ENCODE peak calls at places on chromosomes 5 and 9, in five cellular contexts. F is colonic mucosa; Y is CD4-positive, alpha-beta T cell; U is fibroblast of gingiva; W is GM13976. Z is an unnamed sample.

GRCh38 chr9:91421987-91422765 is 1.5 kb downstream of the NFIL3 start:
- DNase-seq in U (peak), F (peak), Y (no peak), W (peak), Z (no peak)

GRCh38 chr5:116733995-116734716 is 159.5 kb upstream of the SEMA6A start:
- DNase-seq in Y (no peak), F (no peak), W (no peak), U (no peak), Z (no peak)

GRCh38 chr5:116953251-116953934 is 378.8 kb upstream of the SEMA6A start:
- DNase-seq in U (no peak), Y (no peak), W (no peak), F (no peak), Z (no peak)

GRCh38 chr9:96048116-96048953 is 172.8 kb downstream of the ERCC6L2 start:
- DNase-seq in F (no peak), Y (no peak), W (no peak), U (no peak), Z (no peak)

GRCh38 chr5:68187268-68188055 is 28.1 kb upstream of the PIK3R1 start:
- DNase-seq in F (peak), U (no peak), W (no peak), Y (no peak), Z (no peak)

GRCh38 chr5:119405444-119405843 is 46.9 kb upstream of the HSD17B4 start:
- DNase-seq in U (no peak), F (no peak), W (no peak), Y (no peak), Z (no peak)

GRCh38 chr5:79845448-79846197 is 145.4 kb downstream of the MTX3 start:
- DNase-seq in Y (no peak), U (peak), W (no peak), F (no peak), Z (no peak)

GRCh38 chr9:137178201-137178938 is 6.5 kb upstream of the TMEM210 start:
- DNase-seq in F (no peak), W (no peak), U (no peak), Y (no peak), Z (no peak)

GRCh38 chr9:70053864-70054263 is 10.2 kb downstream of the MAMDC2 start:
- DNase-seq in Y (no peak), U (peak), W (no peak), F (no peak), Z (no peak)

GRCh38 chr5:64612349-64612961 is 77.8 kb upstream of the SHISAL2B start:
- DNase-seq in F (no peak), U (peak), W (peak), Y (no peak), Z (no peak)

GRCh38 chr9:128705051-128705965 is 3.0 kb downstream of the PKN3 start:
- DNase-seq in U (no peak), W (peak), F (no peak), Y (no peak), Z (no peak)

Z was measured in memory B cell.